ENCODE peak calls at places on chromosomes 11 and 22, in six cellular contexts. One of them, this sample, is unnamed.

GRCh38 chr22:23763579-23764331 is 965 bp downstream of the C22orf15 start:
- DNase-seq in neuronal stem cell: no peak
- DNase-seq in MM.1S: no peak
- DNase-seq in fibroblast of lung: no peak
- DNase-seq in H9: peak; percentile 74
- DNase-seq in mesenchymal stem cell: no peak
- DNase-seq in this sample: no peak

GRCh38 chr22:38049812-38050619 is 7.2 kb upstream of the PICK1 start:
- DNase-seq in neuronal stem cell: no peak
- DNase-seq in MM.1S: no peak
- DNase-seq in fibroblast of lung: no peak
- DNase-seq in H9: no peak
- DNase-seq in mesenchymal stem cell: no peak
- DNase-seq in this sample: no peak

GRCh38 chr11:79482800-79483199 is 42.0 kb upstream of the TENM4 start:
- DNase-seq in neuronal stem cell: no peak
- DNase-seq in MM.1S: peak; percentile 20
- DNase-seq in fibroblast of lung: no peak
- DNase-seq in H9: no peak
- DNase-seq in mesenchymal stem cell: no peak
- DNase-seq in this sample: no peak

GRCh38 chr22:45584621-45585436 is 82.1 kb downstream of the FBLN1 start:
- DNase-seq in neuronal stem cell: no peak
- DNase-seq in MM.1S: no peak
- DNase-seq in fibroblast of lung: peak; percentile 37
- DNase-seq in H9: no peak
- DNase-seq in mesenchymal stem cell: no peak
- DNase-seq in this sample: no peak

GRCh38 chr11:17876827-17877226 is 136.0 kb downstream of the SERGEF start:
- DNase-seq in neuronal stem cell: no peak
- DNase-seq in MM.1S: no peak
- DNase-seq in fibroblast of lung: no peak
- DNase-seq in H9: no peak
- DNase-seq in mesenchymal stem cell: no peak
- DNase-seq in this sample: no peak

GRCh38 chr22:33819743-33820142 is 100.5 kb downstream of the LARGE1 start:
- DNase-seq in neuronal stem cell: no peak
- DNase-seq in MM.1S: no peak
- DNase-seq in fibroblast of lung: no peak
- DNase-seq in H9: no peak
- DNase-seq in mesenchymal stem cell: no peak
- DNase-seq in this sample: no peak

GRCh38 chr11:58914821-58915543 is 24.3 kb upstream of the GLYATL1 start:
- DNase-seq in neuronal stem cell: no peak
- DNase-seq in MM.1S: no peak
- DNase-seq in fibroblast of lung: peak; percentile 44
- DNase-seq in H9: no peak
- DNase-seq in mesenchymal stem cell: no peak
- DNase-seq in this sample: peak; percentile 29

GRCh38 chr11:130448416-130449068 is at the start of gene ADAMTS15:
- DNase-seq in neuronal stem cell: peak; percentile 83
- DNase-seq in MM.1S: peak; percentile 91
- DNase-seq in fibroblast of lung: peak; percentile 92
- DNase-seq in H9: peak; percentile 97
- DNase-seq in mesenchymal stem cell: peak; percentile 82
- DNase-seq in this sample: peak; percentile 83

GRCh38 chr22:19843107-19843856 is 11.4 kb downstream of the GNB1L start:
- DNase-seq in neuronal stem cell: no peak
- DNase-seq in MM.1S: no peak
- DNase-seq in fibroblast of lung: no peak
- DNase-seq in H9: no peak
- DNase-seq in mesenchymal stem cell: no peak
- DNase-seq in this sample: no peak

GRCh38 chr11:122089111-122089510 is 26.9 kb downstream of the BLID start:
- DNase-seq in neuronal stem cell: no peak
- DNase-seq in MM.1S: no peak
- DNase-seq in fibroblast of lung: no peak
- DNase-seq in H9: no peak
- DNase-seq in mesenchymal stem cell: no peak
- DNase-seq in this sample: peak; percentile 53

GRCh38 chr11:62645934-62646824 is at the start of gene GANAB:
- DNase-seq in neuronal stem cell: peak; percentile 97
- DNase-seq in MM.1S: peak; percentile 99
- DNase-seq in fibroblast of lung: peak; percentile 96
- DNase-seq in H9: peak; percentile 98
- DNase-seq in mesenchymal stem cell: peak; percentile 98
- DNase-seq in this sample: peak; percentile 100

GRCh38 chr11:23866641-23867040 is 630.2 kb upstream of the LUZP2 start:
- DNase-seq in neuronal stem cell: no peak
- DNase-seq in MM.1S: no peak
- DNase-seq in fibroblast of lung: peak; percentile 50
- DNase-seq in H9: no peak
- DNase-seq in mesenchymal stem cell: no peak
- DNase-seq in this sample: peak; percentile 40

GRCh38 chr11:130872961-130873360 is 43.3 kb downstream of the SNX19 start:
- DNase-seq in neuronal stem cell: no peak
- DNase-seq in MM.1S: no peak
- DNase-seq in fibroblast of lung: peak; percentile 90
- DNase-seq in H9: no peak
- DNase-seq in mesenchymal stem cell: no peak
- DNase-seq in this sample: peak; percentile 95

GRCh38 chr11:95517453-95517852 is 272.1 kb downstream of the FAM76B start:
- DNase-seq in neuronal stem cell: no peak
- DNase-seq in MM.1S: no peak
- DNase-seq in fibroblast of lung: no peak
- DNase-seq in H9: no peak
- DNase-seq in mesenchymal stem cell: peak; percentile 19
- DNase-seq in this sample: peak; percentile 39

GRCh38 chr22:31561238-31561887 is 65.0 kb downstream of the SFI1 start:
- DNase-seq in neuronal stem cell: peak; percentile 63
- DNase-seq in MM.1S: peak; percentile 82
- DNase-seq in fibroblast of lung: peak; percentile 70
- DNase-seq in H9: peak; percentile 94
- DNase-seq in mesenchymal stem cell: peak; percentile 84
- DNase-seq in this sample: peak; percentile 86

GRCh38 chr22:38215156-38216038 is 13.6 kb downstream of the MAFF start:
- DNase-seq in neuronal stem cell: no peak
- DNase-seq in MM.1S: no peak
- DNase-seq in fibroblast of lung: no peak
- DNase-seq in H9: no peak
- DNase-seq in mesenchymal stem cell: peak; percentile 37
- DNase-seq in this sample: no peak

GRCh38 chr22:36145881-36146280 is 14.7 kb downstream of the APOL3 start:
- DNase-seq in neuronal stem cell: no peak
- DNase-seq in MM.1S: no peak
- DNase-seq in fibroblast of lung: peak; percentile 9
- DNase-seq in H9: no peak
- DNase-seq in mesenchymal stem cell: peak; percentile 31
- DNase-seq in this sample: peak; percentile 71

GRCh38 chr22:36149464-36149863 is 11.1 kb downstream of the APOL3 start:
- DNase-seq in neuronal stem cell: no peak
- DNase-seq in MM.1S: no peak
- DNase-seq in fibroblast of lung: no peak
- DNase-seq in H9: peak; percentile 1
- DNase-seq in mesenchymal stem cell: no peak
- DNase-seq in this sample: peak; percentile 62

GRCh38 chr22:36144886-36145541 is 15.5 kb downstream of the APOL3 start:
- DNase-seq in neuronal stem cell: peak; percentile 42
- DNase-seq in MM.1S: peak; percentile 20
- DNase-seq in fibroblast of lung: peak; percentile 64
- DNase-seq in H9: peak; percentile 86
- DNase-seq in mesenchymal stem cell: peak; percentile 81
- DNase-seq in this sample: peak; percentile 80

GRCh38 chr22:36148411-36148810 is 12.1 kb downstream of the APOL3 start:
- DNase-seq in neuronal stem cell: no peak
- DNase-seq in MM.1S: no peak
- DNase-seq in fibroblast of lung: no peak
- DNase-seq in H9: no peak
- DNase-seq in mesenchymal stem cell: no peak
- DNase-seq in this sample: no peak

DNA sequence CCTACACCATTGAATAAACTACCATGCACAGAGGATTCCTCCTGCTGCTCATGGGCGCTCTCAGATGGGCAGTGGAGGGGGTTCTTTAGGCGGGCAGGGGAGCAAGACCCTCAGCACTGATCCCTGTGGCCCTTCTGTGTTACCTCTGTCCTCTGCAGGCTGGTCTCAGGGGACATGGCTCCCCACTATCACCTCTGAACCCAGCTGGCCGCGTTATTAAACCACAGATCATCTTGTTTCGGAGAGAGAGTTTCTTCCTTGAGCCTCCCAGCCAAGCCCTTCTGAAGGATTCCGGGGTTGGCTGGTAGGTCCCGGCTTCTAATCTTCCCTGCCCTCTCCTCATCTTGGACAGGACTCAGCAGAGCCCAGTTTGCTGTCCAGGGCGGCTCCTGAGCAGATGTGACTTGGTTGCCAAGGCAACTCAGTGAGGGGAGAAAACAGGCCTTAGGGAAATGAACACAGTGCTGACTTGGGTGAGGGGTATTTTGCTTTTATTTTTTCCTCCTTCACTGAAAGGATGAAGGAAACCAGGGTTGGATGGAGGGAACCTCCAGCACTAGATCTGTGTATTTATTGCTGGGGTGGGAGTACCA is 13.3 kb downstream of the APOL3 start:
- DNase-seq in neuronal stem cell: peak; percentile 9
- DNase-seq in MM.1S: no peak
- DNase-seq in fibroblast of lung: no peak
- DNase-seq in H9: no peak
- DNase-seq in mesenchymal stem cell: no peak
- DNase-seq in this sample: no peak
- H3K9ac ChIP-seq in neuronal stem cell: no peak overlapping the region
- H3K9ac ChIP-seq in MM.1S: no peak overlapping the region
- H3K9ac ChIP-seq in fibroblast of lung: no peak overlapping the region
- H3K9ac ChIP-seq in H9: no peak overlapping the region
- H3K9ac ChIP-seq in mesenchymal stem cell: peak overlapping the region; percentile 19
- H3K9ac ChIP-seq in this sample: no peak overlapping the region

DNA sequence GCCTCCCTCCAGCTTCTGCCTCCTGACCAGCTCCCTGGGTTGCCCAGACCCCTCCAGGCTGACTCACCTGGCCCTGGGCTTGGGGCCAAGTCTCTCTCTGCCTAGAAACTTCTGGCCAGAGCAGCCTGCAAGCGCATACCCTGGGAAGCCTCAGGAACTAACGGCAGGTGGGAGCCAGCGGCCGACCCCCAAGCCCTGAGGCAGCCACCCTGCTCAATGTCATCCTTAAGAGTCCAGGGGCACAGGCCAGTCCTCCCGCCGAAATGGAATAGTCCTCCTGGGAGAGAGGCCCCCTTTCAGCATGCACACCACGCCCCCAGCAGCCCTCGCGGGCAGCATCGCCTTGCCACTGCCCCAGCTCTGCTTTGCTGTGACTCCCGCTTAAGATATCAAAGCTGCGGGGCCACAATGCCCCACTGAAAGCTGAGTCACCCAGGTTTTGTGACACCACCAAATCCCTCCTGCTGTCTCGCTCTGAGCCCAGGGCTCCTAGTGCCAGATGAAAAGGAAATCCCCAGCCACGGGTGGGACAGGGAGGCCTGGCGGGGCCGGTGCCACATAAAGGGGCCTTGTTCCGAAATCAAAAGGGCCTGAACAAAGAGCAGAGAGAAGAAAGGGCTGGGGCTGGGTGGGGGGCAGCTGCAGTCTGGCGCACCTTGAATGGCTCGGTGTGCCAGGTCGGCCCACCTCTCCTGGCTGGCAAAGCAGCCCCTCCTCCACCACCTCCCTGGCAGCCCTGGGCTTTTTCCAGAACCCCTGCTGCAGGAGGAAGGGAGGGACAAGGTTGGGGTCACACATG is 21.4 kb upstream of the FGF3 start:
- DNase-seq in neuronal stem cell: no peak
- DNase-seq in MM.1S: no peak
- DNase-seq in fibroblast of lung: no peak
- DNase-seq in H9: peak; percentile 28
- DNase-seq in mesenchymal stem cell: no peak
- DNase-seq in this sample: no peak
- H3K9ac ChIP-seq in neuronal stem cell: no peak overlapping the region
- H3K9ac ChIP-seq in MM.1S: no peak overlapping the region
- H3K9ac ChIP-seq in fibroblast of lung: no peak overlapping the region
- H3K9ac ChIP-seq in H9: no peak overlapping the region
- H3K9ac ChIP-seq in mesenchymal stem cell: no peak overlapping the region
- H3K9ac ChIP-seq in this sample: no peak overlapping the region

DNA sequence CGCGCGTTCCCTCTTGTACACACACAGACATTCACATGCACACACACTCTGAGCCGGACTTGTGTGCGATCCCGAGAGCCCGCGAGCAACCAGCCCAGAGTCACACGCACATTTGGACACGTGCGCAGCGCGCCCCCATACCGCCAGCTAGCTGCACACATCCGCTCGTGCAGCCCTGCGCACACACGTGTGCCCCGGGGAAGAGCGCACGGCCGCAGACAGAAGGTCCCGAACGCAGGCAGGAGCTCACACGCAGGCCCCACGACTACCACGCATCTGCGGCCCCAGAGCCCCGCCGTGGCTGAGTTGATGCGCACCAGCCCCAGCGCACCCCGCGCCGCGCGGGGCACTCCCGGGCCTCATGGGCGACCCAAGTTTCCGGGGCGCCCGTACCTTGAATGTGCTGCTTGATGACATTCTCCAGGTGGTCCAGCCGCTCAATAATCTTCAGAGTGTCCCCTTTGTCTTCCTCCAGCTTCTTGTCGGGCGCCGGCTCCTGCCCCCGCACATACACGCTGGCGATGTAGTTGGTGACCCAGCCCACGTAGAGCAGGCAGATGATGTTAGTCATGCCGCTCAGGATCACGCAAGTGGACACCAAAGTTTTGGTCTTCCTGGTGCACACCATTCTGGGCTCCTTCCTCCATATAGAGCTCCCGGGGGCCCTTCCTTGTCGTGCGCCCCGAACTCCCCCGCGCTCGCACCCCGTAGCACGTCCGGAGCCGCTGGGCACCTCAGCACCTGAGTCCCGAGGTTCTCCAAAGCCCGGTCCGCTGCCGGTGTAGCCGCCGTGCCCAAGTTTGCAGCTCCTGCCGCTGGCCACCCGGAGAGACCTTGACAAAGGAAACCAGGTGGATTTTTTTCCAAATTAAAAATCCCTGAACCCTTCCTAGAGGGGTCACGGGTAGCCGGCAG is 582 bp downstream of the GALNT18 start:
- DNase-seq in neuronal stem cell: peak; percentile 40
- DNase-seq in MM.1S: peak; percentile 56
- DNase-seq in fibroblast of lung: peak; percentile 34
- DNase-seq in H9: no peak
- DNase-seq in mesenchymal stem cell: peak; percentile 56
- DNase-seq in this sample: peak; percentile 82
- H3K9ac ChIP-seq in neuronal stem cell: peak overlapping the region; percentile 82
- H3K9ac ChIP-seq in MM.1S: peak overlapping the region; percentile 23
- H3K9ac ChIP-seq in fibroblast of lung: peak overlapping the region; percentile 29
- H3K9ac ChIP-seq in H9: no peak overlapping the region
- H3K9ac ChIP-seq in mesenchymal stem cell: peak overlapping the region; percentile 69
- H3K9ac ChIP-seq in this sample: peak overlapping the region; percentile 78

GRCh38 chr11:9626778-9627394 is 37.0 kb upstream of the SWAP70 start:
- DNase-seq in neuronal stem cell: peak; percentile 62
- DNase-seq in MM.1S: no peak
- DNase-seq in fibroblast of lung: no peak
- DNase-seq in H9: peak; percentile 80
- DNase-seq in mesenchymal stem cell: peak; percentile 14
- DNase-seq in this sample: no peak
- H3K9ac ChIP-seq in neuronal stem cell: no peak overlapping the region
- H3K9ac ChIP-seq in MM.1S: no peak overlapping the region
- H3K9ac ChIP-seq in fibroblast of lung: no peak overlapping the region
- H3K9ac ChIP-seq in H9: no peak overlapping the region
- H3K9ac ChIP-seq in mesenchymal stem cell: no peak overlapping the region
- H3K9ac ChIP-seq in this sample: no peak overlapping the region

GRCh38 chr11:33864479-33864878 is 27.4 kb downstream of the LMO2 start:
- DNase-seq in neuronal stem cell: no peak
- DNase-seq in MM.1S: no peak
- DNase-seq in fibroblast of lung: no peak
- DNase-seq in H9: no peak
- DNase-seq in mesenchymal stem cell: no peak
- DNase-seq in this sample: no peak
- H3K9ac ChIP-seq in neuronal stem cell: peak overlapping the region; percentile 13
- H3K9ac ChIP-seq in MM.1S: no peak overlapping the region
- H3K9ac ChIP-seq in fibroblast of lung: no peak overlapping the region
- H3K9ac ChIP-seq in H9: no peak overlapping the region
- H3K9ac ChIP-seq in mesenchymal stem cell: no peak overlapping the region
- H3K9ac ChIP-seq in this sample: no peak overlapping the region